ENCODE peak calls at places on chromosomes 6 and 20, in ten cellular contexts. X is stomach, S is spleen, C is HCT116, W is endothelial cell of umbilical vein, I is GM12892, P is transverse colon, U is GM12878, H is H1, Q is suprapubic skin. T is an unnamed sample.

GRCh38 chr6:2942916-2943563 is 28.3 kb downstream of the SERPINB6 start:
- DNase-seq in X (peak), S (peak), C (no peak), W (peak), I (no peak), P (no peak), U (no peak), H (peak), Q (no peak), T (no peak)

GRCh38 chr6:151060096-151060741 is 179.5 kb upstream of the AKAP12 start:
- DNase-seq in X (no peak), S (no peak), C (peak), W (peak), I (no peak), P (no peak), U (no peak), H (no peak), Q (no peak), T (no peak)

GRCh38 chr6:160265869-160266476 is 7.4 kb upstream of the SLC22A2 start:
- DNase-seq in X (no peak), S (no peak), C (no peak), W (no peak), I (no peak), P (no peak), U (no peak), H (no peak), Q (no peak), T (no peak)

GRCh38 chr20:63574156-63574828 is at the start of gene HELZ2:
- DNase-seq in X (peak), S (peak), C (peak), W (peak), I (peak), P (peak), U (no peak), H (peak), Q (peak), T (peak)

GRCh38 chr6:75290558-75290957 is 6.0 kb upstream of the TMEM30A start:
- DNase-seq in X (no peak), S (no peak), C (no peak), W (no peak), I (no peak), P (no peak), U (no peak), H (no peak), Q (no peak), T (no peak)

GRCh38 chr20:57217802-57218201 is 48.6 kb downstream of the BMP7 start:
- DNase-seq in X (no peak), S (no peak), C (no peak), W (no peak), I (no peak), P (no peak), U (no peak), H (no peak), Q (no peak), T (no peak)

GRCh38 chr6:64505312-64505711 is 869.7 kb downstream of the PHF3 start:
- DNase-seq in X (no peak), S (peak), C (no peak), W (no peak), I (no peak), P (no peak), U (no peak), H (peak), Q (no peak), T (no peak)

GRCh38 chr6:3517350-3517749 is 60.5 kb upstream of the SLC22A23 start:
- DNase-seq in X (no peak), S (no peak), C (no peak), W (no peak), I (no peak), P (no peak), U (no peak), H (no peak), Q (no peak), T (no peak)

GRCh38 chr6:55445648-55446204 is 118.5 kb downstream of the GFRAL start:
- DNase-seq in X (no peak), S (no peak), C (peak), W (peak), I (no peak), P (no peak), U (peak), H (no peak), Q (no peak), T (no peak)

GRCh38 chr6:35077006-35077712 is 64.0 kb downstream of the TCP11 start:
- DNase-seq in X (no peak), S (peak), C (no peak), W (no peak), I (no peak), P (no peak), U (no peak), H (no peak), Q (peak), T (peak)

GRCh38 chr20:25247100-25247665 is 702 bp upstream of the PYGB start:
- DNase-seq in X (peak), S (no peak), C (peak), W (peak), I (no peak), P (peak), U (no peak), H (peak), Q (no peak), T (no peak)

GRCh38 chr20:36461600-36462439 is 79.5 kb upstream of the MYL9 start:
- DNase-seq in X (peak), S (peak), C (no peak), W (peak), I (no peak), P (peak), U (no peak), H (peak), Q (peak), T (peak)

GRCh38 chr6:142476446-142476845 is 174.6 kb downstream of the ADGRG6 start:
- DNase-seq in X (no peak), S (no peak), C (no peak), W (no peak), I (no peak), P (no peak), U (no peak), H (no peak), Q (no peak), T (no peak)

GRCh38 chr6:9611016-9611415 is 803.9 kb downstream of the TFAP2A start:
- DNase-seq in X (no peak), S (no peak), C (no peak), W (no peak), I (no peak), P (no peak), U (no peak), H (no peak), Q (no peak), T (no peak)

GRCh38 chr20:5668529-5668868 is 81.7 kb upstream of the SHLD1 start:
- DNase-seq in X (no peak), S (no peak), C (no peak), W (no peak), I (no peak), P (no peak), U (no peak), H (no peak), Q (no peak), T (no peak)

GRCh38 chr6:28134015-28134414 is 7.7 kb upstream of the ZKSCAN8 start:
- DNase-seq in X (no peak), S (no peak), C (peak), W (peak), I (no peak), P (no peak), U (no peak), H (no peak), Q (no peak), T (no peak)

GRCh38 chr20:49138431-49138830 is 49.7 kb downstream of the STAU1 start:
- DNase-seq in X (no peak), S (no peak), C (no peak), W (no peak), I (no peak), P (no peak), U (no peak), H (no peak), Q (no peak), T (no peak)

GRCh38 chr6:134967711-134968110 is 17.8 kb upstream of the ALDH8A1 start:
- DNase-seq in X (no peak), S (no peak), C (no peak), W (no peak), I (no peak), P (no peak), U (no peak), H (no peak), Q (no peak), T (no peak)

GRCh38 chr6:84687487-84687886 is 76.9 kb downstream of the TBX18 start:
- DNase-seq in X (no peak), S (no peak), C (no peak), W (no peak), I (no peak), P (no peak), U (no peak), H (no peak), Q (no peak), T (no peak)

GRCh38 chr6:19297880-19298279 is 539.3 kb upstream of the ID4 start:
- DNase-seq in X (no peak), S (no peak), C (no peak), W (no peak), I (no peak), P (no peak), U (no peak), H (no peak), Q (no peak), T (no peak)

GRCh38 chr6:6924708-6925107 is 183.1 kb upstream of the RREB1 start:
- DNase-seq in X (no peak), S (no peak), C (no peak), W (no peak), I (no peak), P (no peak), U (no peak), H (no peak), Q (no peak), T (no peak)

GRCh38 chr6:41286544-41287346 is at the start of gene TREM1:
- DNase-seq in X (no peak), S (peak), C (no peak), W (no peak), I (no peak), P (peak), U (no peak), H (peak), Q (no peak), T (no peak)

GRCh38 chr6:43769526-43770416 is at the start of gene VEGFA:
- DNase-seq in X (peak), S (peak), C (peak), W (peak), I (peak), P (peak), U (peak), H (peak), Q (peak), T (peak)
- TF ChIP-seq POLR2AphosphoS5 in X (peak), S (peak), C (peak), W (peak), I (peak), P (peak), U (peak), H (peak), Q (no peak), T (peak)

DNA sequence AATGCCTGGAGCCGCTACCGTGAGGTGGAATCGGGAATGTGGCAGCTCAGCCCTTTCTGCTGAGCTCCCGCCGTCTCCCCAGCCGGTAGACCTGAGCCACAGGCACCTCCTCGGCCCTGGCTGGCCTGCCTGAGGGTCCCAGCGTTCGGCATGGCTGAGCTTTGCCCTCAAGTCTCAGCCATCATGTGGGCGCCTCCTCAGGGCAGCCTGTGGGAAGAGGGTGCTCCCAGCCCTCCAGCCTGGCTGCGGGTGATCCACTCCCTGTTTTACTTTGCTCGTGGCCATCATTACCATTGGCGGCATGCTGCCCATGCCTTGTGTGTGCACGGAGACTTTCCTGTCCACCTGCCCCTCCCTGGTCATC is 329.7 kb downstream of the CDH4 start:
- DNase-seq in X (no peak), S (no peak), C (no peak), W (no peak), I (no peak), P (no peak), U (no peak), H (no peak), Q (no peak), T (no peak)
- TF ChIP-seq POLR2A in X (no peak), S (no peak), C (no peak), W (no peak), I (no peak), P (no peak), U (no peak), H (no peak), Q (no peak), T (no peak)

DNA sequence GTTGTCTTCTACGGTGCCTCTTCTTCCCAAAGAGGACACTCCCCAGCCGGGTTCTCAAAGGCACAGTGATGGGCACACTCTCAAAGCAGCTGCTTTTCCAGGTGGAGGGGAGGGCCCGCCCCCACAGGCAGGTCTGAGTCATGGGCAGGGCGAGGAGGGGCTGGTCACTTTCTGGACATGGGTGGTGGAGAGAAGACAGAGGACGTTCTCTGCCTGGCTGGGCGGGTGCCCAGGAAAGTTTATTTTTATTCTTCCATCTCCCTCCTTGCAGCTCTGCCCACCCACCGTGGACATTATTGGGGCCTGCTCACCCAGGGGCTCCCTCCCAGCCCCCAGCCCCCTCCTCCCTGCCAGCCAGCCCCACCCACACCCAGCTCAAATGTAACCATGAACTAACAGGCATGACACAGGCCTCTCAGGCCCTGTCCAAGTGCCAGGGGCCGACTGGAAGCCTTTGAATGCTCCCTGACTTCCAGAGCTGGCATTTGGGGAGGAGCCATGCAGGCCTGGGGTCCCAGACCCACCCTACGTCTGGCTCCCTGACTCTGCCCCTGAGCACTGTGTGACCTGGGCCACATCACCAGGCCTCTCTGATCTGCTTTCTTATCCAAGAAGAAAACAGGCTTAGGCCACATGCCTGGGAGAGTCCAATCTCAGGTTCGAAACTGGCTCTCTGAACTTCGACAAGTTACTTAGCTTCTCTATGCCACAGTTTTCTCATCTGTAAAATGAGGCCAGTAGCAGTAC is 8.0 kb downstream of the TGM2 start:
- DNase-seq in X (no peak), S (no peak), C (no peak), W (peak), I (no peak), P (no peak), U (no peak), H (no peak), Q (no peak), T (no peak)
- TF ChIP-seq POLR2AphosphoS5 in X (peak), S (no peak), C (no peak), W (no peak), I (no peak), P (no peak), U (no peak), H (no peak), Q (no peak), T (no peak)

GRCh38 chr20:32632461-32633354 is 41.0 kb downstream of the C20orf203 start:
- DNase-seq in X (no peak), S (no peak), C (no peak), W (no peak), I (no peak), P (no peak), U (no peak), H (no peak), Q (no peak), T (no peak)
- TF ChIP-seq POLR2A in X (no peak), S (no peak), C (no peak), W (no peak), I (no peak), P (no peak), U (no peak), H (no peak), Q (no peak), T (no peak)

DNA sequence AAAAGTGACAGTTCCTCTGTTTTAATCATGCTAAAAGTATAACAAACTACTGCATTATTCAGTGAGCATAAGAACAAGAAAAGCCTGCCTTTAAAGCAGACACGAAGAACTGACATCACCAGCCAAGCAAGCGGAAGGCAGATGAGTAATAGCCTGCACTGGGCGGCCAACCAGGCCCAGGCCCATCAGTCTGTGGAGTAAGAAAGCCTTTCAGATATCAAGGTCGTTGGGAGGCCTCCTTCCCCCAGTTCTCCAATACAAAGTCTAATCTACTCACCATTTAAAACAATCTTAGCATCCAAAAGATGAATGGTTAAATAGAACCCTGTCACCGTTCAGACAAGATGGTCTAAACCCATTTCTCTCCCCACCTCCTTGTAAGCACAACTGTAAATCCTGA is 68.2 kb downstream of the ZHX3 start:
- DNase-seq in X (no peak), S (no peak), C (no peak), W (peak), I (peak), P (peak), U (no peak), H (no peak), Q (peak), T (no peak)
- TF ChIP-seq POLR2AphosphoS5 in X (peak), S (no peak), C (no peak), W (peak), I (no peak), P (peak), U (no peak), H (no peak), Q (peak), T (peak)

GRCh38 chr20:3045816-3046676 is at the start of gene MRPS26:
- DNase-seq in X (peak), S (peak), C (peak), W (peak), I (peak), P (peak), U (no peak), H (peak), Q (peak), T (peak)
- TF ChIP-seq POLR2A in X (no peak), S (no peak), C (peak), W (peak), I (peak), P (peak), U (peak), H (peak), Q (peak), T (peak)

GRCh38 chr6:89173634-89174033 is 27.8 kb downstream of the PM20D2 start:
- DNase-seq in X (no peak), S (no peak), C (no peak), W (no peak), I (no peak), P (no peak), U (no peak), H (no peak), Q (no peak), T (no peak)
- TF ChIP-seq POLR2AphosphoS5 in X (no peak), S (no peak), C (no peak), W (no peak), I (no peak), P (no peak), U (no peak), H (no peak), Q (no peak), T (no peak)

T was measured in breast epithelium.